ENCODE peak calls at places on chromosome 13, in four cellular contexts. A, Z, X and R are unnamed samples.

GRCh38 chr13:70107498-70108271 is at the start of gene ATXN8OS:
- DNase-seq in X (no peak), A (no peak), Z (peak; percentile 29), R (no peak)

GRCh38 chr13:41268764-41269163 is 5.4 kb upstream of the MTRF1 start:
- DNase-seq in Z (peak; percentile 63), A (peak; percentile 20), X (peak; percentile 5), R (no peak)

GRCh38 chr13:49098198-49098597 is 121.9 kb upstream of the MLNR start:
- DNase-seq in Z (peak; percentile 92), A (peak; percentile 97), X (peak; percentile 97), R (peak; percentile 90)

GRCh38 chr13:33957497-33957905 is 139.6 kb downstream of the RFC3 start:
- DNase-seq in X (no peak), Z (no peak), A (no peak), R (no peak)

GRCh38 chr13:86446311-86446710 is 647.1 kb upstream of the SLITRK6 start:
- DNase-seq in A (no peak), X (peak; percentile 55), Z (peak; percentile 95), R (no peak)

GRCh38 chr13:37869756-37870488 is at the start of gene TRPC4:
- DNase-seq in X (peak; percentile 79), Z (peak; percentile 74), A (peak; percentile 22), R (peak; percentile 62)

GRCh38 chr13:99083976-99084375 is 106.1 kb upstream of the DOCK9 start:
- DNase-seq in Z (no peak), A (no peak), X (no peak), R (no peak)

GRCh38 chr13:108003626-108004025 is 211.7 kb downstream of the LIG4 start:
- DNase-seq in X (no peak), A (no peak), Z (no peak), R (no peak)

GRCh38 chr13:79631260-79631659 is 150.3 kb downstream of the NDFIP2 start:
- DNase-seq in A (peak; percentile 93), Z (peak; percentile 78), X (peak; percentile 33), R (peak; percentile 76)
- TF ChIP-seq CTCF in A (peak; percentile 27), Z (no peak), X (peak; percentile 17), R (peak; percentile 41)

GRCh38 chr13:110109910-110110309 is 197.0 kb downstream of the COL4A1 start:
- DNase-seq in X (peak; percentile 90), A (no peak), Z (peak; percentile 91), R (peak; percentile 80)
- H3K4me3 ChIP-seq in X (no peak overlapping the region), A (no peak overlapping the region), Z (no peak overlapping the region), R (no peak overlapping the region)

GRCh38 chr13:113220877-113221276 is 11.5 kb downstream of the CUL4A start:
- DNase-seq in A (no peak), X (no peak), Z (no peak), R (no peak)
- TF ChIP-seq CTCF in A (peak; percentile 24), X (peak; percentile 53), Z (peak; percentile 34), R (peak; percentile 35)

GRCh38 chr13:113584870-113585671 is 518 bp downstream of the TFDP1 start:
- DNase-seq in Z (no peak), X (no peak), A (no peak), R (no peak)
- H3K4me3 ChIP-seq in Z (peak overlapping the region; percentile 50), X (peak overlapping the region; percentile 62), A (peak overlapping the region; percentile 60), R (peak overlapping the region; percentile 54)

GRCh38 chr13:30802953-30803478 is 67.7 kb downstream of the ALOX5AP start:
- DNase-seq in Z (peak; percentile 71), X (peak; percentile 65), A (peak; percentile 74), R (no peak)

GRCh38 chr13:30804474-30804873 is 69.1 kb downstream of the ALOX5AP start:
- DNase-seq in X (no peak), Z (no peak), A (no peak), R (no peak)

GRCh38 chr13:30800107-30800506 is 64.8 kb downstream of the ALOX5AP start:
- DNase-seq in X (no peak), Z (no peak), A (no peak), R (no peak)

GRCh38 chr13:30803791-30804190 is 68.4 kb downstream of the ALOX5AP start:
- DNase-seq in X (no peak), A (no peak), Z (no peak), R (no peak)

GRCh38 chr13:30802501-30802900 is 67.2 kb downstream of the ALOX5AP start:
- DNase-seq in Z (no peak), A (no peak), X (no peak), R (no peak)
- TF ChIP-seq CTCF in Z (no peak), A (no peak), X (no peak), R (no peak)

DNA sequence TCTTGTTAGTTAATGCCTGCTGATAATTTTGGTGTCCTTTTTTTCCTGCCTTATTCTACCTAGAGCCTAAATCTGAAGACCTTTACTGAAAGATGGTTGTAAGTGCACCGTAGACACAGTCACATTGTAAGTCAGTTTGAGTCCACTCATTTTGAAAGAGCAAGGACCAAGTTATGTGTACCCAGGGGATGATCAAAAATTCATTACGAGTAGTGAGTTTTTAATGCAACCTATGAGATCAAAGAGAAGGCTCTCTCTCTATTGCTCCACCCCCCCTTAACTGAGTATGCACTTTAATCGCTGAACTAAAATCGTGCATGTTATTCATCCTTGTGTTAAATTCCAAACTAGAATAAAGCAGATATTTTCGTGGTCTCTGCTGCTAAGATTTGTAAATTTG is 1.8 kb downstream of the RAP2A start:
- DNase-seq in X (no peak), Z (peak; percentile 23), A (peak; percentile 23), R (no peak)
- H3K4me3 ChIP-seq in X (peak overlapping the region; percentile 80), Z (peak overlapping the region; percentile 72), A (peak overlapping the region; percentile 17), R (peak overlapping the region; percentile 25)

GRCh38 chr13:43326100-43326499 is 302.7 kb downstream of the DNAJC15 start:
- DNase-seq in X (no peak), Z (no peak), A (no peak), R (no peak)
- TF ChIP-seq CTCF in X (no peak), Z (no peak), A (no peak), R (no peak)

DNA sequence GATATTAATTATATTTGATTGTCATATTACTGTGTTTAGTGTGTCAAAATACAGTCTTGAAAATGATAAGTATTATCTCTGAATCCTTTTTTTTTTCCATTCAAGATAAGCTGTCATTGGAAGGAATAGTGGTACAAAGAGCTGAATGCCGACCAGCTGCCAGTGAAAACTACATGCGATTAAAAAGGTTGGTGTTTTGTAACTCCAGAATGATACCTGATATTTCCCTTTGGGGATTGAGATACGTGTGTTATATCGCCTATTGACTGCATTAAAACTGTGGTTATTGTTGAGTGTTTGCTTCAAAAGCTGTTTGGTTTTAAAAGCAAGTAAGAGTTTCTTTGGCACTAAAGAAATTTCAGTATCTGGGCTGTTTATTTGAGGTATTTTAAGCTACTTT is 6.5 kb upstream of the KCTD4 start:
- DNase-seq in X (no peak), A (no peak), Z (no peak), R (no peak)
- H3K4me3 ChIP-seq in X (no peak overlapping the region), A (no peak overlapping the region), Z (no peak overlapping the region), R (no peak overlapping the region)

DNA sequence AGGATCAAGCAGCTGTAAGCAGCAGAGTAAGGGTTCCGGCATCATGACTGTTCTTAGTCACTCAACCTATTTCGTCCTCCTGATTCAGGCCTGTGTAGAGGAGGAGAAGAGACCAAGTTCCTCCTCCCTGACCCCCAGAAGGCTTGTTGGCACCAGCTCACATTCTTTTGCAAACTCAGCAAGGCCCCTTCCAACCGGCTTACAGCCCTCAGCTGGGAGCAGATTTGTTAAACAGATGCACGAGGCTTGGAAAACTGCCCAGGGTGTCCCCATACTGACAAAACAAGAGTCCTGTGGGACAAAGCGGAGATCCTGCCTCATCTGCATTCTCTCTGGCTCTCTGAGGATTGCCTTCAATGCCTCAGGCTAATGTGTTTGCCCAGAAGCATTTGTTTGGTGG is 113.2 kb upstream of the SOX21 start:
- DNase-seq in Z (peak; percentile 44), A (no peak), X (no peak), R (no peak)
- TF ChIP-seq CTCF in Z (no peak), A (no peak), X (no peak), R (no peak)

DNA sequence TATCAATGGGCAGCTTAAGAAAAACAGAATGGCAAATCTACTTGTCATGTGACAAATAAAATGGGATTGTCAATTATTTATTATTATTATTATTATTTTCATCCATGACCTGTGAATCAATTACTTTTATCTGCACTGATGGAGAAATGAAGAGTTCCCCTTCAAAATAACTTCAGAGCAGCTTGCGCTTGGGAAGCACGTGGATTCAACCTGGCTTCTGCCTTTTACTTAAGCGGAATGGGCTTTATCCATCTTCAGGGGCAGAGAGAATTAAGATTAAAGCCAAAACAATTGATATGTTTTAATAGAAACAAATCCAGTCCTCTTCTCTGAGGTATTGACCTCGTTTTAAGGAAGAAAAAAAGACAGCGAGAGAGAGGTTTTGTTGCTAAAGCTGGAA is 913 bp downstream of the SACS start:
- DNase-seq in Z (peak; percentile 16), A (no peak), X (no peak), R (no peak)
- H3K4me3 ChIP-seq in Z (peak overlapping the region; percentile 63), A (no peak overlapping the region), X (peak overlapping the region; percentile 83), R (peak overlapping the region; percentile 6)